ENCODE peak calls at places on chromosome 7, in four cellular contexts. U, C, G and Q are unnamed samples.

GRCh38 chr7:121752706-121753105 is 120.3 kb upstream of the PTPRZ1 start:
- DNase-seq in U (no peak), C (peak; percentile 13), G (peak; percentile 39), Q (peak; percentile 49)

GRCh38 chr7:32092346-32092745 is 22.1 kb upstream of the PDE1C start:
- DNase-seq in C (no peak), G (no peak), U (no peak), Q (no peak)

GRCh38 chr7:99969298-99969697 is 6.5 kb downstream of the AZGP1 start:
- DNase-seq in U (no peak), G (no peak), C (no peak), Q (no peak)

GRCh38 chr7:8086239-8086638 is 117.6 kb downstream of the GLCCI1 start:
- DNase-seq in U (no peak), C (no peak), G (no peak), Q (no peak)

GRCh38 chr7:84688671-84689070 is 494.1 kb upstream of the SEMA3A start:
- DNase-seq in U (no peak), C (peak; percentile 50), G (no peak), Q (no peak)

GRCh38 chr7:135121868-135122267 is 26.0 kb upstream of the TMEM140 start:
- DNase-seq in C (no peak), U (no peak), G (peak; percentile 30), Q (peak; percentile 16)

GRCh38 chr7:25495905-25496304 is 267.6 kb upstream of the NPVF start:
- DNase-seq in G (no peak), C (no peak), U (no peak), Q (no peak)

GRCh38 chr7:64872809-64873500 is 30.1 kb upstream of the ZNF273 start:
- DNase-seq in U (no peak), G (peak; percentile 2), C (no peak), Q (no peak)

GRCh38 chr7:128909605-128910568 is 622 bp downstream of the KCP start:
- DNase-seq in C (peak; percentile 23), U (peak; percentile 71), G (peak; percentile 88), Q (peak; percentile 87)

GRCh38 chr7:159139639-159140038 is 5.0 kb downstream of the VIPR2 start:
- DNase-seq in U (peak; percentile 29), C (no peak), G (no peak), Q (no peak)

GRCh38 chr7:15674586-15674985 is 11.9 kb downstream of the MEOX2 start:
- DNase-seq in U (no peak), C (no peak), G (no peak), Q (no peak)

GRCh38 chr7:5643280-5643679 is 138.2 kb downstream of the RNF216 start:
- DNase-seq in G (peak; percentile 63), C (no peak), U (no peak), Q (peak; percentile 82)

GRCh38 chr7:151425670-151426075 is 14.3 kb downstream of the CRYGN start:
- DNase-seq in U (no peak), G (no peak), C (peak; percentile 91), Q (no peak)

GRCh38 chr7:84425702-84426259 is 231.2 kb upstream of the SEMA3A start:
- DNase-seq in G (no peak), U (no peak), C (no peak), Q (no peak)

GRCh38 chr7:93337047-93337446 is 104.9 kb downstream of the VPS50 start:
- DNase-seq in U (no peak), C (no peak), G (no peak), Q (peak; percentile 32)

GRCh38 chr7:93331706-93332105 is 99.5 kb downstream of the VPS50 start:
- DNase-seq in C (no peak), U (no peak), G (no peak), Q (no peak)

GRCh38 chr7:93327006-93327633 is 95.0 kb downstream of the VPS50 start:
- DNase-seq in G (no peak), U (no peak), C (peak; percentile 90), Q (no peak)

GRCh38 chr7:93332172-93332571 is 100.0 kb downstream of the VPS50 start:
- DNase-seq in U (no peak), G (no peak), C (no peak), Q (no peak)
- H4K5ac ChIP-seq in U (no peak overlapping the region), G (no peak overlapping the region), C (no peak overlapping the region), Q (no peak overlapping the region)

GRCh38 chr7:75638607-75639070 is 100.1 kb downstream of the HIP1 start:
- DNase-seq in C (peak; percentile 26), U (peak; percentile 67), G (peak; percentile 60), Q (peak; percentile 78)
- H4K8ac ChIP-seq in C (no peak overlapping the region), U (peak overlapping the region; percentile 98), G (no peak overlapping the region), Q (no peak overlapping the region)

GRCh38 chr7:130544356-130544755 is 52.5 kb downstream of the MEST start:
- DNase-seq in G (no peak), C (no peak), U (no peak), Q (no peak)

GRCh38 chr7:130543611-130544010 is 51.7 kb downstream of the MEST start:
- DNase-seq in C (no peak), U (no peak), G (no peak), Q (no peak)
- H4K5ac ChIP-seq in C (no peak overlapping the region), U (no peak overlapping the region), G (no peak overlapping the region), Q (no peak overlapping the region)

GRCh38 chr7:27912751-27913150 is 172.8 kb downstream of the TAX1BP1 start:
- DNase-seq in C (no peak), U (no peak), G (no peak), Q (no peak)
- H4K8ac ChIP-seq in C (no peak overlapping the region), U (no peak overlapping the region), G (no peak overlapping the region), Q (no peak overlapping the region)

GRCh38 chr7:76232698-76233097 is 31.0 kb downstream of the SRRM3 start:
- DNase-seq in G (no peak), C (no peak), U (no peak), Q (peak; percentile 31)

GRCh38 chr7:76231071-76231470 is 29.4 kb downstream of the SRRM3 start:
- DNase-seq in C (no peak), G (no peak), U (no peak), Q (no peak)

GRCh38 chr7:76231583-76231982 is 29.9 kb downstream of the SRRM3 start:
- DNase-seq in U (no peak), C (no peak), G (no peak), Q (peak; percentile 27)

GRCh38 chr7:76233538-76234281 is 32.0 kb downstream of the SRRM3 start:
- DNase-seq in G (peak; percentile 79), C (no peak), U (peak; percentile 63), Q (peak; percentile 94)

GRCh38 chr7:76230214-76230613 is 28.5 kb downstream of the SRRM3 start:
- DNase-seq in U (no peak), C (no peak), G (no peak), Q (no peak)
- H4K5ac ChIP-seq in U (no peak overlapping the region), C (no peak overlapping the region), G (no peak overlapping the region), Q (no peak overlapping the region)

GRCh38 chr7:157621131-157621681 is 284.4 kb downstream of the DNAJB6 start:
- DNase-seq in C (no peak), U (no peak), G (no peak), Q (no peak)
- H4K8ac ChIP-seq in C (no peak overlapping the region), U (no peak overlapping the region), G (no peak overlapping the region), Q (no peak overlapping the region)